ENCODE peak calls at places on chromosomes 5 and 9, in seven cellular contexts. R, Z, N, A, P, E and F are unnamed samples.
A peak's percentile ranks its signal among the peaks of the same experiment; 100 is the strongest.

GRCh38 chr5:176416123-176416924 is at the start of gene CLTB:
- DNase-seq in R (peak; percentile 87), Z (peak; percentile 78), N (peak; percentile 93), A (peak; percentile 91), P (peak; percentile 80), E (peak; percentile 85), F (peak; percentile 93)

GRCh38 chr9:137218754-137219271 is 3.2 kb downstream of the RNF208 start:
- DNase-seq in R (no peak), Z (peak; percentile 34), N (no peak), A (peak; percentile 78), P (peak; percentile 71), E (no peak), F (peak; percentile 43)

GRCh38 chr5:63563008-63563917 is 399.0 kb downstream of the HTR1A start:
- DNase-seq in R (no peak), Z (no peak), N (no peak), A (no peak), P (no peak), E (no peak), F (no peak)

GRCh38 chr5:102911973-102912372 is 156.9 kb downstream of the PAM start:
- DNase-seq in R (no peak), Z (peak; percentile 79), N (no peak), A (no peak), P (peak; percentile 39), E (no peak), F (no peak)

GRCh38 chr5:148620696-148621095 is 33.6 kb downstream of the HTR4 start:
- DNase-seq in R (no peak), Z (no peak), N (no peak), A (no peak), P (no peak), E (no peak), F (no peak)

GRCh38 chr5:179608131-179608581 is 15.3 kb downstream of the HNRNPH1 start:
- DNase-seq in R (no peak), Z (no peak), N (no peak), A (peak; percentile 51), P (no peak), E (no peak), F (peak; percentile 42)

GRCh38 chr5:52134013-52134650 is 653.6 kb upstream of the ITGA1 start:
- DNase-seq in R (no peak), Z (no peak), N (no peak), A (no peak), P (no peak), E (no peak), F (no peak)

GRCh38 chr5:33781286-33781685 is 110.5 kb downstream of the ADAMTS12 start:
- DNase-seq in R (peak; percentile 11), Z (peak; percentile 89), N (no peak), A (peak; percentile 80), P (peak; percentile 93), E (no peak), F (peak; percentile 2)

GRCh38 chr5:96074460-96075254 is 113.0 kb upstream of the ELL2 start:
- DNase-seq in R (no peak), Z (no peak), N (no peak), A (peak; percentile 35), P (no peak), E (no peak), F (no peak)
- H3K27ac ChIP-seq in R (no peak overlapping the region), Z (no peak overlapping the region), N (no peak overlapping the region), A (no peak overlapping the region), P (no peak overlapping the region), E (no peak overlapping the region), F (no peak overlapping the region)

DNA sequence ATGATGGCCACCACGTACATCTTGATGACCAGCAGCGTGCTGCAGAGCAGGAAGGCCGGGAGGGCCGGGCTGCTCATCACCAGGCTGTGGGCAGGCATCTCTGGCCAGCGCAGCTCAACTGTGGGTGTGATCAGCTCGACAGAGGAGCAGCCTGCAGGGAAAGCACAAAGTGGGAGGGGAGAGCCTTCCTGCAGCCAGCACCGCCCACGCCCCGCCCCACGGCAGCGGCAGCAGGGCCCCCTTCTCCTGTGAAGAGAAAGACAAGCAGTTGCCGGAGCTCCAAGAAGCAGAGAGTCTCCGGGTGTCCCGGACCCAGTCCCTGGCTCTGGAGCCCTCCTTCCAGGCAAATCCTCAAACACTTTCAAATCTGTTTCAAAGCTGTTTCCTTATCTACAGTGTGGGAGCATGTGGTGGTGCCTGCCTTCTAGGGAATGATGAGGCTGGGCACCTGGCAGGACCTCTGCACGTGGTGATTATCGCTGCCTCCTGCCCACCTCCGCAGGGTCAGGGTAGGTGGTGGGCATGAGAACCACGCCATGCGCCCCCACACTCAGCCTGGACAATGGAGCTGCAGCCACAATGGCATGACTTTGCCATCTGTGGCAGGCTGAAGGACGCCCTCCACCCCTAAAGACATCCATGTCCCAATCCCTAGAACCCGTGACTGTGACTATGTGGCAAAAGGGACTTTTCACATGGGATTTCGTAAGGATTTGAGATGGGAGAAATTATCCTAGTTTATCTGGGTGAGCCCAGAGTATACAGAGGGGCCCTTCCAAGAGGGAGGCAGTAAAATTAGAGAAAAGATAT is at the start of gene PTGES:
- DNase-seq in R (peak; percentile 58), Z (peak; percentile 87), N (peak; percentile 78), A (peak; percentile 74), P (peak; percentile 92), E (peak; percentile 78), F (peak; percentile 91)
- H3K4me2 ChIP-seq in R (peak within 1 kb of the TSS; percentile 62), Z (peak within 1 kb of the TSS; percentile 70), N (peak within 1 kb of the TSS; percentile 3), A (peak within 1 kb of the TSS; percentile 2), P (peak within 1 kb of the TSS; percentile 56), E (peak within 1 kb of the TSS; percentile 7), F (peak within 1 kb of the TSS; percentile 32)

GRCh38 chr9:110319781-110320180 is 17.9 kb downstream of the TXNDC8 start:
- DNase-seq in R (no peak), Z (no peak), N (no peak), A (no peak), P (no peak), E (no peak), F (no peak)
- H2AK5ac ChIP-seq in R (no peak overlapping the region), Z (no peak overlapping the region), N (no peak overlapping the region), A (no peak overlapping the region), P (no peak overlapping the region), E (no peak overlapping the region), F (no peak overlapping the region)

GRCh38 chr9:81213456-81213855 is 475.9 kb downstream of the TLE1 start:
- DNase-seq in R (no peak), Z (no peak), N (no peak), A (no peak), P (no peak), E (no peak), F (no peak)
- H3K27ac ChIP-seq in R (no peak overlapping the region), Z (no peak overlapping the region), N (no peak overlapping the region), A (no peak overlapping the region), P (no peak overlapping the region), E (no peak overlapping the region), F (no peak overlapping the region)